ENCODE peak calls at places on chromosomes 1 and 21, in seven cellular contexts. C is left lung, S is upper lobe of right lung, H is psoas muscle, V is mammary epithelial cell, A is hepatocyte, R is keratinocyte. I is an unnamed sample.

GRCh38 chr1:203571661-203572060 is 55.0 kb upstream of the ATP2B4 start:
- DNase-seq in V (no peak), R (no peak), C (no peak), A (no peak), S (no peak), H (no peak), I (no peak)

GRCh38 chr1:87678221-87678715 is 349.6 kb downstream of the LMO4 start:
- DNase-seq in A (no peak), H (no peak), C (no peak), S (no peak), R (no peak), V (no peak), I (no peak)

GRCh38 chr1:172359531-172359991 is 60.9 kb upstream of the C1orf105 start:
- DNase-seq in V (peak; percentile 31), S (no peak), A (peak; percentile 77), H (no peak), C (no peak), R (no peak), I (no peak)

GRCh38 chr1:2128189-2128901 is 66.2 kb downstream of the FAAP20 start:
- DNase-seq in V (no peak), S (peak; percentile 94), H (no peak), A (no peak), R (no peak), C (peak; percentile 87), I (no peak)

GRCh38 chr1:206794294-206794908 is 22.1 kb upstream of the IL10 start:
- DNase-seq in H (no peak), V (no peak), C (no peak), A (no peak), R (no peak), S (no peak), I (no peak)

GRCh38 chr1:204493145-204493881 is 1.3 kb downstream of the PIK3C2B start:
- DNase-seq in V (peak; percentile 68), R (no peak), A (peak; percentile 75), S (peak; percentile 87), C (peak; percentile 84), H (peak; percentile 71), I (no peak)

GRCh38 chr1:19204665-19205266 is 5.3 kb downstream of the UBR4 start:
- DNase-seq in H (no peak), A (no peak), R (no peak), C (no peak), S (no peak), V (no peak), I (no peak)

GRCh38 chr1:109369167-109369746 is 28.5 kb downstream of the SORT1 start:
- DNase-seq in S (no peak), C (no peak), V (no peak), A (no peak), H (no peak), R (no peak), I (no peak)

GRCh38 chr1:54540891-54541290 is 7.1 kb upstream of the ACOT11 start:
- DNase-seq in S (no peak), H (no peak), V (no peak), A (no peak), R (no peak), C (no peak), I (no peak)

GRCh38 chr1:227257964-227258363 is 60.3 kb downstream of the CDC42BPA start:
- DNase-seq in V (no peak), C (no peak), R (no peak), H (no peak), S (no peak), A (no peak), I (no peak)

GRCh38 chr21:43811262-43812105 is 22.1 kb downstream of the RRP1 start:
- DNase-seq in R (no peak), H (no peak), S (no peak), C (no peak), V (no peak), A (no peak), I (no peak)
- H3K4me3 ChIP-seq in R (peak overlapping the region; percentile 66), H (peak overlapping the region; percentile 39), S (peak overlapping the region; percentile 39), C (peak overlapping the region; percentile 40), V (no peak overlapping the region), A (no peak overlapping the region), I (no peak overlapping the region)

DNA sequence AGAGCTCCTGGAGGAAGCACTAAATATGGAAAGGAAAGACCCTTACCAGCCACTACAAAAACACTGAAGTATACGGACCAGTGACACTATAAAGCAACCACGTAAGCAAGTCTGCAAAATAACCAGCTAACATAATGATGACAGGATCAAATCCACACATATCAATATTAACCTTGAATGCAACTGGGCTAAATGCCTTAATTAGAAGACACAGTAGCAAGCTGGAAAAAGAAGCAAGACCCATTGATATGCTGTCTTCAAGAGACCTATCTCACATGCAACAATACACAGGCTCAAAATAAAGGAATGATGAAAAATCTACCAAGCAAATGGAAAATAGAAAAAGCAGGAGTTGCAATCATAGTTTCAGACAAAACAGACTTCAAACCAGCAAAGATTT is 31.0 kb downstream of the C1orf185 start:
- DNase-seq in H (no peak), R (no peak), V (no peak), S (no peak), C (no peak), A (no peak), I (no peak)
- H3K27me3 ChIP-seq in H (no peaks in the 10 kb centered on the region), R (no peaks in the 10 kb centered on the region), V (peaks cover 4% of the 10 kb centered on the region), S (no peaks in the 10 kb centered on the region), C (no peaks in the 10 kb centered on the region), A (no peaks in the 10 kb centered on the region), I (no peaks in the 10 kb centered on the region)

GRCh38 chr1:161725888-161726630 is 4.7 kb downstream of the FCRLB start:
- DNase-seq in R (no peak), S (peak; percentile 77), C (peak; percentile 56), A (peak; percentile 69), V (peak; percentile 54), H (peak; percentile 39), I (no peak)
- TF ChIP-seq CTCF in R (peak; percentile 51), S (peak; percentile 27), C (peak; percentile 37), A (peak; percentile 37), V (peak; percentile 24), H (peak; percentile 26), I (peak; percentile 35)

DNA sequence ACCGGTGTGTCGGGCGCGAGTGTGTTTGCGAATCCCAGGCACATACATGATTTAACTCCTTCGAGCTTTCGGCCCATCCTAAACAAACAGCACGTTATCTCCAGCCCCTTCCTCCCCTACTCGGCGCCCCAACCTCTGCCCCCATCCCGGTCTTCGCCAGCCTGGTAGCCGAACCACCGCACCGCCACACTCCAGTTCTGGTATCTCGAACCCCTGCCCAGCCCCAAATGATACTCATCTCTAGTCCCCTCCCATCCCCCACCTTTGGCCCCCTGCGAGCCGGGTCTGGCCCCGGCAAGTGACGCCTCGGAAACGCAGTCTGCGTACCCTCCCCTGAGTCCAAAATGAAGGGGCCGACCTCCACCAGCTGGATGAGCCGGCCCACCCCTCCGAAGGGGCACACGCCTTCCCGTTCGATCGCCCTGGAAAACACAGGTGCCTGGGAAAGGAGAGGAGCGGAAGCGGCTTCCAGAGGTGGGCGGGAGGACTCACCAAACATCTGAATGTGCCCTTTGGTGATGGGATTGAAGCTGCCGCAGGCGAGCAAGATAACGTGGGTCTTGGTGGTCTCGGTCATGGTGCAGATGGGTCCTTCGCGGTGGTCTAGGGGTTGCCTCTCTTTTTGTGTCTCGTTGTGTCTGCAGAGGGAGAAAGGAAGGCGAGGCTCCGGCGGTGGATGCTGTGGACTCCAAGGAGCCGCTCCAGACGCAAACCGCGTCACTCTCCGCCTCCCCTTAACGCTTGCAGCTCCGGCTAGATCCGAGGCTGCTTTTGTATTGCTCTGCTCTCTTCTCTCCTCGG is at the start of gene NMNAT2:
- DNase-seq in C (no peak), A (peak; percentile 55), V (no peak), S (peak; percentile 63), H (peak; percentile 14), R (no peak), I (no peak)
- H3K4me3 ChIP-seq in C (peak within 1 kb of the TSS; percentile 19), A (peak within 1 kb of the TSS; percentile 59), V (no peak within 1 kb of the TSS), S (peak within 1 kb of the TSS; percentile 25), H (peak within 1 kb of the TSS; percentile 57), R (peak within 1 kb of the TSS; percentile 64), I (peak within 1 kb of the TSS; percentile 31)

DNA sequence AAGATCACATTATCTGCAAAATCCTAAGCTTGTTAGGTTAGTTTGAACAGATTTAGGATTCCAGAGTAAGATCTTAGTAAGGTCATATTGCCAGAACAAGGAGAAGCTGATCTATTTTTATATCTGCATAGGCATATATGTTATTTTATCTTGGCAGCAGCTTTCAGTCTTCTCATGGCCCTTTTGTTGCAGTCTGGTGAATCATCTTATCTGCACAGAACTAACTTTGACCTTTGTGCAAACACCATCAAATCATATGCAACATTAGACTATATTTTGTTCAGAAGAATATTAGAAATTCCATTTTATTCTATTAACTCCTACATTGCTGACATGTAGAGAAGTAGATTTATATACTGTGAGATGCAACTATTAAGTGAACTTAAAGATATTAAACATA is 107.3 kb downstream of the CLEC20A start:
- DNase-seq in H (no peak), S (no peak), V (no peak), A (no peak), C (no peak), R (no peak), I (no peak)
- H3K27me3 ChIP-seq in H (no peaks in the 10 kb centered on the region), S (no peaks in the 10 kb centered on the region), V (no peaks in the 10 kb centered on the region), A (no peaks in the 10 kb centered on the region), C (no peaks in the 10 kb centered on the region), R (no peaks in the 10 kb centered on the region), I (no peaks in the 10 kb centered on the region)

GRCh38 chr1:84386716-84387479 is 11.4 kb upstream of the DNASE2B start:
- DNase-seq in V (peak; percentile 79), A (no peak), S (no peak), H (no peak), R (peak; percentile 54), C (no peak), I (peak; percentile 31)
- TF ChIP-seq CTCF in V (no peak), A (no peak), S (no peak), H (no peak), R (no peak), C (no peak), I (no peak)

GRCh38 chr1:45913183-45913924 is 109.9 kb downstream of the MAST2 start:
- DNase-seq in R (no peak), V (peak; percentile 89), A (peak; percentile 79), S (no peak), C (no peak), H (peak; percentile 57), I (peak; percentile 56)
- H3K4me3 ChIP-seq in R (no peak overlapping the region), V (no peak overlapping the region), A (no peak overlapping the region), S (no peak overlapping the region), C (no peak overlapping the region), H (peak overlapping the region; percentile 75), I (no peak overlapping the region)

GRCh38 chr1:37633040-37633949 is 1.4 kb downstream of the RSPO1 start:
- DNase-seq in V (no peak), C (no peak), S (no peak), H (no peak), R (no peak), A (no peak), I (no peak)
- H3K27me3 ChIP-seq in V (peaks cover 45% of the 10 kb centered on the region), C (peaks cover 100% of the 10 kb centered on the region), S (peaks cover 81% of the 10 kb centered on the region), H (peaks cover 93% of the 10 kb centered on the region), R (peaks cover 88% of the 10 kb centered on the region), A (peaks cover 100% of the 10 kb centered on the region), I (peaks cover 70% of the 10 kb centered on the region)

DNA sequence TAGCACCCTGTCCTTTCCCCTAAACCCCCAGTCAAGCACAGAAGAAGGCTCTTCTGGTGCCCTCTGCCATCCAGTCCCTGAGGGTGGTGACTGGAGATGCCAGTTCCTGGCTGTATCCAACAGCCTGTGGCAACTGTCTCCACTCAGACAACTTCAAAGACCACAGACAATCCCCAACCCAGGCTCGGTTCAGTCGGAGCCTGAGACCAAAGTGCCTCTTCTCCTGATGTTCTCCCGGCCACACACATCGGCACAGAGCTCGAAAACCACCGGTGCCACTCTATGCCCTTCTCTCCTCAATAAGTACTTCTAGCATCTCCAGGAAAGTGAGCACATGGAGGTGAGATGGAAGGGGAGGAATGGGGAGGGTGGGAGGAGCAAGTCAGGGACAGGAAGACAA is 39.6 kb upstream of the HMGB4 start:
- DNase-seq in R (no peak), S (no peak), A (no peak), V (no peak), H (no peak), C (no peak), I (no peak)
- TF ChIP-seq CTCF in R (no peak), S (no peak), A (no peak), V (no peak), H (no peak), C (no peak), I (no peak)